ENCODE peak calls at places on chromosomes 6 and 20, in five cellular contexts. P is hypothalamus, I is mucosa of descending colon, S is brain microvascular endothelial cell, Y is Calu3. V is an unnamed sample.

GRCh38 chr6:7241709-7242645 is 71.0 kb downstream of the SSR1 start:
- DNase-seq in S (peak; percentile 12), P (no peak), I (no peak), Y (peak; percentile 54), V (no peak)

GRCh38 chr6:22141271-22141745 is 155.5 kb downstream of the PRL start:
- DNase-seq in S (no peak), Y (peak; percentile 29), P (no peak), I (no peak), V (no peak)

GRCh38 chr6:95530176-95530799 is 47.0 kb upstream of the MANEA start:
- DNase-seq in Y (no peak), I (no peak), P (no peak), S (no peak), V (no peak)

GRCh38 chr6:134590449-134590848 is 272.5 kb upstream of the SGK1 start:
- DNase-seq in I (no peak), P (no peak), Y (no peak), S (peak; percentile 57), V (peak; percentile 58)

GRCh38 chr20:2402271-2402980 is 21.7 kb downstream of the TGM6 start:
- DNase-seq in S (peak; percentile 62), Y (peak; percentile 16), I (no peak), P (no peak), V (no peak)

GRCh38 chr6:38273325-38273724 is 366.4 kb downstream of the BTBD9 start:
- DNase-seq in P (no peak), Y (no peak), S (no peak), I (no peak), V (no peak)

GRCh38 chr20:10970109-10970508 is 296.3 kb upstream of the JAG1 start:
- DNase-seq in I (no peak), P (no peak), Y (no peak), S (no peak), V (peak; percentile 4)

GRCh38 chr6:2821554-2821953 is 20.1 kb downstream of the SERPINB1 start:
- DNase-seq in Y (no peak), I (no peak), S (no peak), P (no peak), V (no peak)

V was measured in trophoblast cell.